ENCODE peak calls at places on chromosomes 11 and 22, in six cellular contexts. E is RCC 7860; P is stimulated activated CD8-positive, alpha-beta memory T cell treated with anti-CD3 and anti-CD28 coated beads, Interleukin-4, amount 100 ng/mL, for 24 hours; Q is GM12892; K is stimulated activated CD4-positive, alpha-beta T cell treated with anti-CD3 and anti-CD28 coated beads, Interleukin-12 subunit alpha, Interleukin-12 subunit beta, amount 100 ng/mL, for 24 hours; R is kidney. U is an unnamed sample.

GRCh38 chr11:86596861-86597632 is 75.4 kb downstream of the ME3 start:
- DNase-seq in E (no peak), P (no peak), Q (no peak), K (no peak), R (no peak), U (no peak)

GRCh38 chr11:25317221-25317620 is 820.4 kb downstream of the LUZP2 start:
- DNase-seq in E (no peak), P (no peak), Q (no peak), K (no peak), R (no peak), U (no peak)

GRCh38 chr11:24587655-24588054 is 90.8 kb downstream of the LUZP2 start:
- DNase-seq in E (no peak), P (no peak), Q (no peak), K (no peak), R (no peak), U (no peak)

GRCh38 chr11:114440121-114440860 is 1.0 kb downstream of the REXO2 start:
- DNase-seq in E (no peak), P (no peak), Q (no peak), K (no peak), R (no peak), U (no peak)

GRCh38 chr11:10400856-10401255 is 54.2 kb upstream of the AMPD3 start:
- DNase-seq in E (no peak), P (no peak), Q (no peak), K (no peak), R (no peak), U (no peak)

GRCh38 chr22:40107756-40108437 is 69.8 kb upstream of the TNRC6B start:
- DNase-seq in E (peak), P (no peak), Q (no peak), K (peak), R (no peak), U (no peak)

GRCh38 chr22:48065852-48066251 is 1303.4 kb downstream of the TBC1D22A start:
- DNase-seq in E (no peak), P (no peak), Q (no peak), K (no peak), R (no peak), U (no peak)

GRCh38 chr22:42401562-42402334 is 30.5 kb downstream of the NFAM1 start:
- DNase-seq in E (peak), P (no peak), Q (no peak), K (no peak), R (no peak), U (no peak)

GRCh38 chr11:93051181-93051580 is 81.7 kb downstream of the MTNR1B start:
- DNase-seq in E (no peak), P (no peak), Q (no peak), K (no peak), R (no peak), U (no peak)

GRCh38 chr11:10263929-10264328 is 30.1 kb downstream of the SBF2 start:
- DNase-seq in E (peak), P (no peak), Q (no peak), K (no peak), R (no peak), U (no peak)

GRCh38 chr11:124493256-124493655 is 47.8 kb upstream of the OR8B8 start:
- DNase-seq in E (no peak), P (no peak), Q (no peak), K (no peak), R (no peak), U (no peak)

GRCh38 chr11:134040386-134041297 is 28.2 kb upstream of the JAM3 start:
- DNase-seq in E (no peak), P (no peak), Q (no peak), K (no peak), R (peak), U (no peak)

U was measured in CD8-positive, alpha-beta T cell.